ENCODE peak calls at places on chromosomes 5 and 9, in five cellular contexts. One of them, this sample, is unnamed.

GRCh38 chr9:90921104-90921503 is 119.5 kb downstream of the SYK start:
- DNase-seq in adrenal gland: peak; percentile 65
- DNase-seq in upper lobe of right lung: peak; percentile 85
- DNase-seq in transverse colon: peak; percentile 44
- DNase-seq in mammary epithelial cell: peak; percentile 97
- DNase-seq in this sample: peak; percentile 95

GRCh38 chr5:61450880-61451279 is 118.8 kb downstream of the ZSWIM6 start:
- DNase-seq in adrenal gland: peak; percentile 18
- DNase-seq in upper lobe of right lung: no peak
- DNase-seq in transverse colon: no peak
- DNase-seq in mammary epithelial cell: peak; percentile 31
- DNase-seq in this sample: no peak

GRCh38 chr5:31133488-31133887 is 60.0 kb upstream of the CDH6 start:
- DNase-seq in adrenal gland: no peak
- DNase-seq in mammary epithelial cell: no peak
- DNase-seq in transverse colon: no peak
- DNase-seq in upper lobe of right lung: no peak
- DNase-seq in this sample: no peak

GRCh38 chr9:22147818-22148573 is 138.9 kb upstream of the CDKN2B start:
- DNase-seq in transverse colon: no peak
- DNase-seq in mammary epithelial cell: peak; percentile 99
- DNase-seq in upper lobe of right lung: no peak
- DNase-seq in adrenal gland: no peak
- DNase-seq in this sample: no peak

GRCh38 chr9:125634040-125634717 is 72.8 kb downstream of the MAPKAP1 start:
- DNase-seq in adrenal gland: no peak
- DNase-seq in mammary epithelial cell: peak; percentile 55
- DNase-seq in upper lobe of right lung: no peak
- DNase-seq in transverse colon: no peak
- DNase-seq in this sample: no peak

GRCh38 chr9:16385590-16386578 is 484.6 kb downstream of the BNC2 start:
- DNase-seq in upper lobe of right lung: no peak
- DNase-seq in adrenal gland: peak; percentile 37
- DNase-seq in transverse colon: no peak
- DNase-seq in mammary epithelial cell: peak; percentile 65
- DNase-seq in this sample: no peak

GRCh38 chr9:136119259-136120118 is 814 bp upstream of the TMEM250 start:
- DNase-seq in upper lobe of right lung: no peak
- DNase-seq in adrenal gland: no peak
- DNase-seq in transverse colon: peak; percentile 47
- DNase-seq in mammary epithelial cell: peak; percentile 40
- DNase-seq in this sample: no peak

GRCh38 chr5:139571966-139572365 is 10.8 kb downstream of the UBE2D2 start:
- DNase-seq in upper lobe of right lung: no peak
- DNase-seq in adrenal gland: no peak
- DNase-seq in transverse colon: no peak
- DNase-seq in mammary epithelial cell: no peak
- DNase-seq in this sample: no peak

GRCh38 chr9:72396247-72397091 is 31.5 kb upstream of the ZFAND5 start:
- DNase-seq in transverse colon: no peak
- DNase-seq in mammary epithelial cell: peak; percentile 61
- DNase-seq in adrenal gland: no peak
- DNase-seq in upper lobe of right lung: no peak
- DNase-seq in this sample: no peak

GRCh38 chr5:44774279-44774880 is 34.4 kb upstream of the MRPS30 start:
- DNase-seq in mammary epithelial cell: peak; percentile 27
- DNase-seq in transverse colon: no peak
- DNase-seq in adrenal gland: peak; percentile 4
- DNase-seq in upper lobe of right lung: no peak
- DNase-seq in this sample: no peak

GRCh38 chr5:164370841-164371240 is 865.4 kb downstream of the MAT2B start:
- DNase-seq in transverse colon: no peak
- DNase-seq in mammary epithelial cell: peak; percentile 17
- DNase-seq in adrenal gland: no peak
- DNase-seq in upper lobe of right lung: no peak
- DNase-seq in this sample: no peak

GRCh38 chr9:132857031-132857430 is 21.1 kb downstream of the AK8 start:
- DNase-seq in mammary epithelial cell: no peak
- DNase-seq in adrenal gland: peak; percentile 69
- DNase-seq in transverse colon: peak; percentile 43
- DNase-seq in upper lobe of right lung: no peak
- DNase-seq in this sample: peak; percentile 93

GRCh38 chr5:165029471-165029870 is 1524.1 kb downstream of the MAT2B start:
- DNase-seq in transverse colon: peak; percentile 7
- DNase-seq in mammary epithelial cell: no peak
- DNase-seq in upper lobe of right lung: no peak
- DNase-seq in adrenal gland: peak; percentile 21
- DNase-seq in this sample: no peak

GRCh38 chr5:124692324-124692723 is 54.1 kb downstream of the ZNF608 start:
- DNase-seq in upper lobe of right lung: no peak
- DNase-seq in adrenal gland: no peak
- DNase-seq in transverse colon: no peak
- DNase-seq in mammary epithelial cell: no peak
- DNase-seq in this sample: no peak

GRCh38 chr5:171397190-171397589 is 9.5 kb downstream of the NPM1 start:
- DNase-seq in mammary epithelial cell: no peak
- DNase-seq in transverse colon: no peak
- DNase-seq in upper lobe of right lung: no peak
- DNase-seq in adrenal gland: no peak
- DNase-seq in this sample: no peak

GRCh38 chr5:67065237-67065636 is 131.4 kb downstream of the CD180 start:
- DNase-seq in transverse colon: no peak
- DNase-seq in adrenal gland: no peak
- DNase-seq in mammary epithelial cell: no peak
- DNase-seq in upper lobe of right lung: no peak
- DNase-seq in this sample: no peak

GRCh38 chr9:130825809-130826208 is 9.2 kb upstream of the ABL1 start:
- DNase-seq in transverse colon: no peak
- DNase-seq in adrenal gland: no peak
- DNase-seq in upper lobe of right lung: no peak
- DNase-seq in mammary epithelial cell: no peak
- DNase-seq in this sample: no peak

GRCh38 chr5:172101547-172102225 is 86.3 kb downstream of the STK10 start:
- DNase-seq in transverse colon: no peak
- DNase-seq in mammary epithelial cell: no peak
- DNase-seq in upper lobe of right lung: no peak
- DNase-seq in adrenal gland: no peak
- DNase-seq in this sample: no peak

GRCh38 chr5:136056336-136056735 is 27.5 kb downstream of the TGFBI start:
- DNase-seq in upper lobe of right lung: no peak
- DNase-seq in transverse colon: no peak
- DNase-seq in adrenal gland: no peak
- DNase-seq in mammary epithelial cell: no peak
- DNase-seq in this sample: no peak

GRCh38 chr9:68717554-68718453 is 12.8 kb downstream of the PIP5K1B start:
- DNase-seq in adrenal gland: no peak
- DNase-seq in mammary epithelial cell: no peak
- DNase-seq in transverse colon: no peak
- DNase-seq in upper lobe of right lung: no peak
- DNase-seq in this sample: no peak

GRCh38 chr5:179262126-179262920 is 82.9 kb downstream of the ADAMTS2 start:
- DNase-seq in mammary epithelial cell: no peak
- DNase-seq in transverse colon: peak; percentile 4
- DNase-seq in upper lobe of right lung: peak; percentile 56
- DNase-seq in adrenal gland: no peak
- DNase-seq in this sample: peak; percentile 56

GRCh38 chr9:69149321-69149807 is 24.7 kb upstream of the TJP2 start:
- DNase-seq in mammary epithelial cell: peak; percentile 42
- DNase-seq in adrenal gland: no peak
- DNase-seq in upper lobe of right lung: no peak
- DNase-seq in transverse colon: no peak
- DNase-seq in this sample: no peak

GRCh38 chr9:114238919-114239879 is 83.7 kb upstream of the ORM1 start:
- DNase-seq in upper lobe of right lung: no peak
- DNase-seq in mammary epithelial cell: no peak
- DNase-seq in adrenal gland: peak; percentile 38
- DNase-seq in transverse colon: no peak
- DNase-seq in this sample: no peak

GRCh38 chr5:176175101-176175852 is 62.9 kb upstream of the SIMC1 start:
- DNase-seq in transverse colon: no peak
- DNase-seq in upper lobe of right lung: no peak
- DNase-seq in mammary epithelial cell: no peak
- DNase-seq in adrenal gland: no peak
- DNase-seq in this sample: no peak

GRCh38 chr5:37662362-37662761 is 177.5 kb downstream of the GDNF start:
- DNase-seq in transverse colon: no peak
- DNase-seq in upper lobe of right lung: no peak
- DNase-seq in mammary epithelial cell: no peak
- DNase-seq in adrenal gland: no peak
- DNase-seq in this sample: no peak

GRCh38 chr5:54630738-54631369 is 113.3 kb downstream of the SNX18 start:
- DNase-seq in transverse colon: no peak
- DNase-seq in adrenal gland: no peak
- DNase-seq in upper lobe of right lung: no peak
- DNase-seq in mammary epithelial cell: no peak
- DNase-seq in this sample: no peak

GRCh38 chr9:90832251-90832650 is 30.6 kb downstream of the SYK start:
- DNase-seq in adrenal gland: no peak
- DNase-seq in transverse colon: no peak
- DNase-seq in upper lobe of right lung: no peak
- DNase-seq in mammary epithelial cell: no peak
- DNase-seq in this sample: no peak

GRCh38 chr9:92807757-92808725 is 43.4 kb upstream of the BICD2 start:
- DNase-seq in transverse colon: peak; percentile 11
- DNase-seq in mammary epithelial cell: no peak
- DNase-seq in upper lobe of right lung: no peak
- DNase-seq in adrenal gland: no peak
- DNase-seq in this sample: no peak

GRCh38 chr9:22073349-22073748 is 64.2 kb upstream of the CDKN2B start:
- DNase-seq in mammary epithelial cell: no peak
- DNase-seq in upper lobe of right lung: no peak
- DNase-seq in adrenal gland: no peak
- DNase-seq in transverse colon: no peak
- DNase-seq in this sample: no peak

GRCh38 chr9:129556576-129557191 is 64.2 kb downstream of the C9orf50 start:
- DNase-seq in mammary epithelial cell: no peak
- DNase-seq in adrenal gland: no peak
- DNase-seq in transverse colon: no peak
- DNase-seq in upper lobe of right lung: no peak
- DNase-seq in this sample: no peak

GRCh38 chr9:128104171-128104618 is 23.3 kb downstream of the PTGES2 start:
- DNase-seq in upper lobe of right lung: no peak
- DNase-seq in transverse colon: peak; percentile 73
- DNase-seq in mammary epithelial cell: no peak
- DNase-seq in adrenal gland: peak; percentile 77
- DNase-seq in this sample: no peak
- H3K4me1 ChIP-seq in upper lobe of right lung: peaks cover 45% of the 10 kb centered on the region
- H3K4me1 ChIP-seq in transverse colon: peaks cover 40% of the 10 kb centered on the region
- H3K4me1 ChIP-seq in mammary epithelial cell: peaks cover 14% of the 10 kb centered on the region
- H3K4me1 ChIP-seq in adrenal gland: peaks cover 45% of the 10 kb centered on the region
- H3K4me1 ChIP-seq in this sample: no peaks in the 10 kb centered on the region

GRCh38 chr5:158754018-158754514 is 345.6 kb downstream of the EBF1 start:
- DNase-seq in adrenal gland: no peak
- DNase-seq in mammary epithelial cell: no peak
- DNase-seq in transverse colon: no peak
- DNase-seq in upper lobe of right lung: no peak
- DNase-seq in this sample: no peak
- H3K4me3 ChIP-seq in adrenal gland: no peak overlapping the region
- H3K4me3 ChIP-seq in mammary epithelial cell: no peak overlapping the region
- H3K4me3 ChIP-seq in transverse colon: no peak overlapping the region
- H3K4me3 ChIP-seq in upper lobe of right lung: no peak overlapping the region
- H3K4me3 ChIP-seq in this sample: no peak overlapping the region

GRCh38 chr9:87518702-87519335 is 21.2 kb downstream of the DAPK1 start:
- DNase-seq in adrenal gland: peak; percentile 74
- DNase-seq in transverse colon: peak; percentile 46
- DNase-seq in mammary epithelial cell: no peak
- DNase-seq in upper lobe of right lung: no peak
- DNase-seq in this sample: peak; percentile 92

GRCh38 chr9:87519415-87519989 is 21.8 kb downstream of the DAPK1 start:
- DNase-seq in transverse colon: no peak
- DNase-seq in adrenal gland: no peak
- DNase-seq in upper lobe of right lung: no peak
- DNase-seq in mammary epithelial cell: no peak
- DNase-seq in this sample: no peak

GRCh38 chr9:87516931-87517300 is 19.2 kb downstream of the DAPK1 start:
- DNase-seq in adrenal gland: no peak
- DNase-seq in upper lobe of right lung: no peak
- DNase-seq in transverse colon: no peak
- DNase-seq in mammary epithelial cell: no peak
- DNase-seq in this sample: no peak

GRCh38 chr9:87516222-87516930 is 18.7 kb downstream of the DAPK1 start:
- DNase-seq in transverse colon: peak; percentile 34
- DNase-seq in mammary epithelial cell: no peak
- DNase-seq in upper lobe of right lung: peak; percentile 80
- DNase-seq in adrenal gland: peak; percentile 83
- DNase-seq in this sample: peak; percentile 86

GRCh38 chr9:87517732-87518131 is 20.1 kb downstream of the DAPK1 start:
- DNase-seq in upper lobe of right lung: no peak
- DNase-seq in adrenal gland: no peak
- DNase-seq in transverse colon: no peak
- DNase-seq in mammary epithelial cell: no peak
- DNase-seq in this sample: no peak
- H3K4me1 ChIP-seq in upper lobe of right lung: peaks cover 63% of the 10 kb centered on the region
- H3K4me1 ChIP-seq in adrenal gland: peaks cover 37% of the 10 kb centered on the region
- H3K4me1 ChIP-seq in transverse colon: peaks cover 10% of the 10 kb centered on the region
- H3K4me1 ChIP-seq in mammary epithelial cell: no peaks in the 10 kb centered on the region
- H3K4me1 ChIP-seq in this sample: no peaks in the 10 kb centered on the region

GRCh38 chr5:52893863-52894262 is 95.3 kb upstream of the ITGA2 start:
- DNase-seq in upper lobe of right lung: no peak
- DNase-seq in adrenal gland: no peak
- DNase-seq in transverse colon: no peak
- DNase-seq in mammary epithelial cell: no peak
- DNase-seq in this sample: no peak

GRCh38 chr5:52895572-52896296 is 93.4 kb upstream of the ITGA2 start:
- DNase-seq in upper lobe of right lung: no peak
- DNase-seq in transverse colon: no peak
- DNase-seq in adrenal gland: peak; percentile 53
- DNase-seq in mammary epithelial cell: no peak
- DNase-seq in this sample: no peak

GRCh38 chr5:52896524-52897237 is 92.5 kb upstream of the ITGA2 start:
- DNase-seq in adrenal gland: no peak
- DNase-seq in mammary epithelial cell: no peak
- DNase-seq in upper lobe of right lung: no peak
- DNase-seq in transverse colon: no peak
- DNase-seq in this sample: no peak

GRCh38 chr5:52894451-52894850 is 94.7 kb upstream of the ITGA2 start:
- DNase-seq in mammary epithelial cell: no peak
- DNase-seq in transverse colon: no peak
- DNase-seq in upper lobe of right lung: no peak
- DNase-seq in adrenal gland: no peak
- DNase-seq in this sample: no peak

GRCh38 chr5:52895070-52895469 is 94.1 kb upstream of the ITGA2 start:
- DNase-seq in upper lobe of right lung: no peak
- DNase-seq in mammary epithelial cell: no peak
- DNase-seq in transverse colon: no peak
- DNase-seq in adrenal gland: peak; percentile 31
- DNase-seq in this sample: no peak
- H3K4me3 ChIP-seq in upper lobe of right lung: no peak overlapping the region
- H3K4me3 ChIP-seq in mammary epithelial cell: no peak overlapping the region
- H3K4me3 ChIP-seq in transverse colon: no peak overlapping the region
- H3K4me3 ChIP-seq in adrenal gland: no peak overlapping the region
- H3K4me3 ChIP-seq in this sample: no peak overlapping the region

This sample was measured in sigmoid colon.